ENCODE peak calls at places on chromosome 5, in nine cellular contexts. One of them, this sample, is unnamed.

GRCh38 chr5:28914302-28914701 is 1875.9 kb upstream of the CDH9 start:
- DNase-seq in germinal center: no peak
- DNase-seq in heart right ventricle: no peak
- DNase-seq in mesenchymal stem cell: no peak
- DNase-seq in skeletal muscle cell: no peak
- DNase-seq in left ventricle myocardium inferior: no peak
- DNase-seq in EL: no peak
- DNase-seq in activated naive CD8-positive, alpha-beta T cell treated with anti-CD3 and anti-CD28 coated beads, Interleukin-2, amount 50 U/mL, for 24 hours: no peak
- DNase-seq in NCI-H2081 treated with DMSO at 0.1 percent for 48 hours: peak
- DNase-seq in this sample: no peak

GRCh38 chr5:158606228-158606627 is 493.5 kb downstream of the EBF1 start:
- DNase-seq in left ventricle myocardium inferior: no peak
- DNase-seq in EL: peak
- DNase-seq in heart right ventricle: no peak
- DNase-seq in NCI-H2081 treated with DMSO at 0.1 percent for 48 hours: no peak
- DNase-seq in germinal center: no peak
- DNase-seq in mesenchymal stem cell: no peak
- DNase-seq in skeletal muscle cell: no peak
- DNase-seq in activated naive CD8-positive, alpha-beta T cell treated with anti-CD3 and anti-CD28 coated beads, Interleukin-2, amount 50 U/mL, for 24 hours: no peak
- DNase-seq in this sample: no peak

GRCh38 chr5:33337621-33337960 is 103.2 kb upstream of the TARS1 start:
- DNase-seq in heart right ventricle: no peak
- DNase-seq in left ventricle myocardium inferior: no peak
- DNase-seq in germinal center: no peak
- DNase-seq in NCI-H2081 treated with DMSO at 0.1 percent for 48 hours: no peak
- DNase-seq in EL: no peak
- DNase-seq in activated naive CD8-positive, alpha-beta T cell treated with anti-CD3 and anti-CD28 coated beads, Interleukin-2, amount 50 U/mL, for 24 hours: no peak
- DNase-seq in mesenchymal stem cell: no peak
- DNase-seq in skeletal muscle cell: peak
- DNase-seq in this sample: no peak

GRCh38 chr5:16784088-16784487 is 152.0 kb downstream of the MYO10 start:
- DNase-seq in mesenchymal stem cell: peak
- DNase-seq in heart right ventricle: no peak
- DNase-seq in skeletal muscle cell: peak
- DNase-seq in NCI-H2081 treated with DMSO at 0.1 percent for 48 hours: no peak
- DNase-seq in left ventricle myocardium inferior: no peak
- DNase-seq in germinal center: no peak
- DNase-seq in EL: peak
- DNase-seq in activated naive CD8-positive, alpha-beta T cell treated with anti-CD3 and anti-CD28 coated beads, Interleukin-2, amount 50 U/mL, for 24 hours: no peak
- DNase-seq in this sample: no peak

GRCh38 chr5:143355710-143356109 is 47.8 kb downstream of the NR3C1 start:
- DNase-seq in NCI-H2081 treated with DMSO at 0.1 percent for 48 hours: no peak
- DNase-seq in germinal center: no peak
- DNase-seq in mesenchymal stem cell: peak
- DNase-seq in EL: peak
- DNase-seq in activated naive CD8-positive, alpha-beta T cell treated with anti-CD3 and anti-CD28 coated beads, Interleukin-2, amount 50 U/mL, for 24 hours: peak
- DNase-seq in skeletal muscle cell: peak
- DNase-seq in left ventricle myocardium inferior: peak
- DNase-seq in heart right ventricle: peak
- DNase-seq in this sample: no peak

GRCh38 chr5:44809215-44809955 is 638 bp downstream of the MRPS30 start:
- DNase-seq in skeletal muscle cell: peak
- DNase-seq in activated naive CD8-positive, alpha-beta T cell treated with anti-CD3 and anti-CD28 coated beads, Interleukin-2, amount 50 U/mL, for 24 hours: peak
- DNase-seq in germinal center: peak
- DNase-seq in mesenchymal stem cell: peak
- DNase-seq in NCI-H2081 treated with DMSO at 0.1 percent for 48 hours: peak
- DNase-seq in left ventricle myocardium inferior: peak
- DNase-seq in heart right ventricle: peak
- DNase-seq in EL: peak
- DNase-seq in this sample: peak

GRCh38 chr5:80181618-80182211 is 74.1 kb downstream of the SERINC5 start:
- DNase-seq in EL: no peak
- DNase-seq in mesenchymal stem cell: no peak
- DNase-seq in NCI-H2081 treated with DMSO at 0.1 percent for 48 hours: no peak
- DNase-seq in activated naive CD8-positive, alpha-beta T cell treated with anti-CD3 and anti-CD28 coated beads, Interleukin-2, amount 50 U/mL, for 24 hours: no peak
- DNase-seq in skeletal muscle cell: no peak
- DNase-seq in heart right ventricle: no peak
- DNase-seq in germinal center: no peak
- DNase-seq in left ventricle myocardium inferior: no peak
- DNase-seq in this sample: no peak

GRCh38 chr5:50967388-50968039 is 301.1 kb downstream of the PARP8 start:
- DNase-seq in NCI-H2081 treated with DMSO at 0.1 percent for 48 hours: no peak
- DNase-seq in skeletal muscle cell: no peak
- DNase-seq in EL: peak
- DNase-seq in mesenchymal stem cell: peak
- DNase-seq in heart right ventricle: no peak
- DNase-seq in left ventricle myocardium inferior: no peak
- DNase-seq in germinal center: no peak
- DNase-seq in activated naive CD8-positive, alpha-beta T cell treated with anti-CD3 and anti-CD28 coated beads, Interleukin-2, amount 50 U/mL, for 24 hours: no peak
- DNase-seq in this sample: peak

GRCh38 chr5:175887463-175887862 is 16.1 kb downstream of the CPLX2 start:
- DNase-seq in mesenchymal stem cell: no peak
- DNase-seq in NCI-H2081 treated with DMSO at 0.1 percent for 48 hours: no peak
- DNase-seq in EL: no peak
- DNase-seq in germinal center: no peak
- DNase-seq in skeletal muscle cell: no peak
- DNase-seq in activated naive CD8-positive, alpha-beta T cell treated with anti-CD3 and anti-CD28 coated beads, Interleukin-2, amount 50 U/mL, for 24 hours: no peak
- DNase-seq in left ventricle myocardium inferior: no peak
- DNase-seq in heart right ventricle: no peak
- DNase-seq in this sample: no peak

GRCh38 chr5:175382171-175382570 is 61.8 kb downstream of the DRD1 start:
- DNase-seq in NCI-H2081 treated with DMSO at 0.1 percent for 48 hours: no peak
- DNase-seq in skeletal muscle cell: no peak
- DNase-seq in germinal center: no peak
- DNase-seq in heart right ventricle: no peak
- DNase-seq in activated naive CD8-positive, alpha-beta T cell treated with anti-CD3 and anti-CD28 coated beads, Interleukin-2, amount 50 U/mL, for 24 hours: no peak
- DNase-seq in mesenchymal stem cell: no peak
- DNase-seq in left ventricle myocardium inferior: no peak
- DNase-seq in EL: no peak
- DNase-seq in this sample: no peak

GRCh38 chr5:85646036-85646435 is 971.7 kb upstream of the COX7C start:
- DNase-seq in skeletal muscle cell: no peak
- DNase-seq in left ventricle myocardium inferior: no peak
- DNase-seq in mesenchymal stem cell: no peak
- DNase-seq in germinal center: no peak
- DNase-seq in heart right ventricle: no peak
- DNase-seq in NCI-H2081 treated with DMSO at 0.1 percent for 48 hours: no peak
- DNase-seq in activated naive CD8-positive, alpha-beta T cell treated with anti-CD3 and anti-CD28 coated beads, Interleukin-2, amount 50 U/mL, for 24 hours: no peak
- DNase-seq in EL: no peak
- DNase-seq in this sample: no peak

GRCh38 chr5:95281211-95281610 is 3.7 kb downstream of the MCTP1 start:
- DNase-seq in skeletal muscle cell: no peak
- DNase-seq in heart right ventricle: no peak
- DNase-seq in activated naive CD8-positive, alpha-beta T cell treated with anti-CD3 and anti-CD28 coated beads, Interleukin-2, amount 50 U/mL, for 24 hours: no peak
- DNase-seq in mesenchymal stem cell: peak
- DNase-seq in left ventricle myocardium inferior: no peak
- DNase-seq in NCI-H2081 treated with DMSO at 0.1 percent for 48 hours: no peak
- DNase-seq in EL: peak
- DNase-seq in germinal center: no peak
- DNase-seq in this sample: no peak

GRCh38 chr5:74367241-74367733 is 273.2 kb downstream of the ENC1 start:
- DNase-seq in skeletal muscle cell: no peak
- DNase-seq in heart right ventricle: no peak
- DNase-seq in EL: no peak
- DNase-seq in activated naive CD8-positive, alpha-beta T cell treated with anti-CD3 and anti-CD28 coated beads, Interleukin-2, amount 50 U/mL, for 24 hours: no peak
- DNase-seq in NCI-H2081 treated with DMSO at 0.1 percent for 48 hours: no peak
- DNase-seq in mesenchymal stem cell: no peak
- DNase-seq in germinal center: no peak
- DNase-seq in left ventricle myocardium inferior: peak
- DNase-seq in this sample: no peak

GRCh38 chr5:35852084-35852734 is 4.5 kb upstream of the IL7R start:
- DNase-seq in left ventricle myocardium inferior: no peak
- DNase-seq in NCI-H2081 treated with DMSO at 0.1 percent for 48 hours: no peak
- DNase-seq in germinal center: no peak
- DNase-seq in activated naive CD8-positive, alpha-beta T cell treated with anti-CD3 and anti-CD28 coated beads, Interleukin-2, amount 50 U/mL, for 24 hours: peak
- DNase-seq in EL: peak
- DNase-seq in heart right ventricle: no peak
- DNase-seq in skeletal muscle cell: no peak
- DNase-seq in mesenchymal stem cell: peak
- DNase-seq in this sample: no peak

GRCh38 chr5:67012241-67012640 is 184.4 kb downstream of the CD180 start:
- DNase-seq in germinal center: no peak
- DNase-seq in NCI-H2081 treated with DMSO at 0.1 percent for 48 hours: no peak
- DNase-seq in heart right ventricle: no peak
- DNase-seq in EL: no peak
- DNase-seq in left ventricle myocardium inferior: no peak
- DNase-seq in skeletal muscle cell: no peak
- DNase-seq in mesenchymal stem cell: no peak
- DNase-seq in activated naive CD8-positive, alpha-beta T cell treated with anti-CD3 and anti-CD28 coated beads, Interleukin-2, amount 50 U/mL, for 24 hours: no peak
- DNase-seq in this sample: no peak

GRCh38 chr5:74013222-74013621 is 387.2 kb downstream of the ARHGEF28 start:
- DNase-seq in germinal center: no peak
- DNase-seq in NCI-H2081 treated with DMSO at 0.1 percent for 48 hours: no peak
- DNase-seq in activated naive CD8-positive, alpha-beta T cell treated with anti-CD3 and anti-CD28 coated beads, Interleukin-2, amount 50 U/mL, for 24 hours: no peak
- DNase-seq in EL: no peak
- DNase-seq in mesenchymal stem cell: no peak
- DNase-seq in left ventricle myocardium inferior: no peak
- DNase-seq in skeletal muscle cell: no peak
- DNase-seq in heart right ventricle: no peak
- DNase-seq in this sample: no peak

GRCh38 chr5:73921746-73922145 is 295.8 kb downstream of the ARHGEF28 start:
- DNase-seq in germinal center: no peak
- DNase-seq in EL: no peak
- DNase-seq in NCI-H2081 treated with DMSO at 0.1 percent for 48 hours: no peak
- DNase-seq in left ventricle myocardium inferior: no peak
- DNase-seq in mesenchymal stem cell: no peak
- DNase-seq in skeletal muscle cell: no peak
- DNase-seq in heart right ventricle: no peak
- DNase-seq in activated naive CD8-positive, alpha-beta T cell treated with anti-CD3 and anti-CD28 coated beads, Interleukin-2, amount 50 U/mL, for 24 hours: no peak
- DNase-seq in this sample: no peak

GRCh38 chr5:95957804-95958203 is 3.8 kb downstream of the ELL2 start:
- DNase-seq in EL: no peak
- DNase-seq in skeletal muscle cell: no peak
- DNase-seq in NCI-H2081 treated with DMSO at 0.1 percent for 48 hours: no peak
- DNase-seq in activated naive CD8-positive, alpha-beta T cell treated with anti-CD3 and anti-CD28 coated beads, Interleukin-2, amount 50 U/mL, for 24 hours: no peak
- DNase-seq in germinal center: no peak
- DNase-seq in heart right ventricle: no peak
- DNase-seq in mesenchymal stem cell: no peak
- DNase-seq in left ventricle myocardium inferior: no peak
- DNase-seq in this sample: no peak

GRCh38 chr5:56352808-56353590 is 119.9 kb upstream of the ANKRD55 start:
- DNase-seq in heart right ventricle: no peak
- DNase-seq in EL: no peak
- DNase-seq in NCI-H2081 treated with DMSO at 0.1 percent for 48 hours: no peak
- DNase-seq in activated naive CD8-positive, alpha-beta T cell treated with anti-CD3 and anti-CD28 coated beads, Interleukin-2, amount 50 U/mL, for 24 hours: no peak
- DNase-seq in skeletal muscle cell: no peak
- DNase-seq in mesenchymal stem cell: no peak
- DNase-seq in left ventricle myocardium inferior: no peak
- DNase-seq in germinal center: no peak
- DNase-seq in this sample: no peak

GRCh38 chr5:74275204-74275992 is 365.1 kb downstream of the ENC1 start:
- DNase-seq in skeletal muscle cell: no peak
- DNase-seq in heart right ventricle: no peak
- DNase-seq in left ventricle myocardium inferior: no peak
- DNase-seq in activated naive CD8-positive, alpha-beta T cell treated with anti-CD3 and anti-CD28 coated beads, Interleukin-2, amount 50 U/mL, for 24 hours: no peak
- DNase-seq in NCI-H2081 treated with DMSO at 0.1 percent for 48 hours: no peak
- DNase-seq in mesenchymal stem cell: no peak
- DNase-seq in germinal center: no peak
- DNase-seq in EL: peak
- DNase-seq in this sample: no peak

GRCh38 chr5:150302301-150303069 is at the start of gene ARSI:
- DNase-seq in skeletal muscle cell: no peak
- DNase-seq in mesenchymal stem cell: peak
- DNase-seq in heart right ventricle: peak
- DNase-seq in activated naive CD8-positive, alpha-beta T cell treated with anti-CD3 and anti-CD28 coated beads, Interleukin-2, amount 50 U/mL, for 24 hours: no peak
- DNase-seq in germinal center: no peak
- DNase-seq in left ventricle myocardium inferior: peak
- DNase-seq in NCI-H2081 treated with DMSO at 0.1 percent for 48 hours: no peak
- DNase-seq in EL: peak
- DNase-seq in this sample: peak

GRCh38 chr5:114858964-114859363 is 310.7 kb downstream of the TRIM36 start:
- DNase-seq in activated naive CD8-positive, alpha-beta T cell treated with anti-CD3 and anti-CD28 coated beads, Interleukin-2, amount 50 U/mL, for 24 hours: no peak
- DNase-seq in NCI-H2081 treated with DMSO at 0.1 percent for 48 hours: no peak
- DNase-seq in heart right ventricle: no peak
- DNase-seq in skeletal muscle cell: no peak
- DNase-seq in germinal center: no peak
- DNase-seq in EL: no peak
- DNase-seq in left ventricle myocardium inferior: no peak
- DNase-seq in mesenchymal stem cell: no peak
- DNase-seq in this sample: no peak

GRCh38 chr5:69217732-69218568 is 16.7 kb upstream of the CDK7 start:
- DNase-seq in activated naive CD8-positive, alpha-beta T cell treated with anti-CD3 and anti-CD28 coated beads, Interleukin-2, amount 50 U/mL, for 24 hours: peak
- DNase-seq in NCI-H2081 treated with DMSO at 0.1 percent for 48 hours: peak
- DNase-seq in EL: peak
- DNase-seq in left ventricle myocardium inferior: peak
- DNase-seq in skeletal muscle cell: peak
- DNase-seq in mesenchymal stem cell: peak
- DNase-seq in germinal center: peak
- DNase-seq in heart right ventricle: peak
- DNase-seq in this sample: peak

GRCh38 chr5:35672995-35673394 is 55.3 kb downstream of the SPEF2 start:
- DNase-seq in EL: no peak
- DNase-seq in germinal center: no peak
- DNase-seq in left ventricle myocardium inferior: no peak
- DNase-seq in mesenchymal stem cell: peak
- DNase-seq in activated naive CD8-positive, alpha-beta T cell treated with anti-CD3 and anti-CD28 coated beads, Interleukin-2, amount 50 U/mL, for 24 hours: peak
- DNase-seq in skeletal muscle cell: no peak
- DNase-seq in NCI-H2081 treated with DMSO at 0.1 percent for 48 hours: no peak
- DNase-seq in heart right ventricle: peak
- DNase-seq in this sample: no peak

GRCh38 chr5:59276886-59277514 is 616.5 kb downstream of the PDE4D start:
- DNase-seq in EL: no peak
- DNase-seq in activated naive CD8-positive, alpha-beta T cell treated with anti-CD3 and anti-CD28 coated beads, Interleukin-2, amount 50 U/mL, for 24 hours: no peak
- DNase-seq in NCI-H2081 treated with DMSO at 0.1 percent for 48 hours: no peak
- DNase-seq in germinal center: no peak
- DNase-seq in left ventricle myocardium inferior: no peak
- DNase-seq in mesenchymal stem cell: peak
- DNase-seq in skeletal muscle cell: no peak
- DNase-seq in heart right ventricle: peak
- DNase-seq in this sample: no peak

GRCh38 chr5:127517110-127517479 is 345 bp upstream of the PRRC1 start:
- DNase-seq in activated naive CD8-positive, alpha-beta T cell treated with anti-CD3 and anti-CD28 coated beads, Interleukin-2, amount 50 U/mL, for 24 hours: no peak
- DNase-seq in germinal center: no peak
- DNase-seq in NCI-H2081 treated with DMSO at 0.1 percent for 48 hours: no peak
- DNase-seq in mesenchymal stem cell: no peak
- DNase-seq in left ventricle myocardium inferior: peak
- DNase-seq in skeletal muscle cell: no peak
- DNase-seq in heart right ventricle: no peak
- DNase-seq in EL: no peak
- DNase-seq in this sample: no peak

GRCh38 chr5:173789031-173789920 is 98.9 kb upstream of the CPEB4 start:
- DNase-seq in skeletal muscle cell: peak
- DNase-seq in NCI-H2081 treated with DMSO at 0.1 percent for 48 hours: no peak
- DNase-seq in left ventricle myocardium inferior: no peak
- DNase-seq in EL: peak
- DNase-seq in mesenchymal stem cell: peak
- DNase-seq in activated naive CD8-positive, alpha-beta T cell treated with anti-CD3 and anti-CD28 coated beads, Interleukin-2, amount 50 U/mL, for 24 hours: peak
- DNase-seq in heart right ventricle: no peak
- DNase-seq in germinal center: no peak
- DNase-seq in this sample: no peak

GRCh38 chr5:148343049-148343413 is 7.7 kb downstream of the SPINK9 start:
- DNase-seq in mesenchymal stem cell: no peak
- DNase-seq in activated naive CD8-positive, alpha-beta T cell treated with anti-CD3 and anti-CD28 coated beads, Interleukin-2, amount 50 U/mL, for 24 hours: no peak
- DNase-seq in germinal center: no peak
- DNase-seq in left ventricle myocardium inferior: no peak
- DNase-seq in heart right ventricle: no peak
- DNase-seq in NCI-H2081 treated with DMSO at 0.1 percent for 48 hours: no peak
- DNase-seq in skeletal muscle cell: no peak
- DNase-seq in EL: no peak
- DNase-seq in this sample: no peak

GRCh38 chr5:52983731-52984620 is 5.2 kb upstream of the ITGA2 start:
- DNase-seq in NCI-H2081 treated with DMSO at 0.1 percent for 48 hours: no peak
- DNase-seq in activated naive CD8-positive, alpha-beta T cell treated with anti-CD3 and anti-CD28 coated beads, Interleukin-2, amount 50 U/mL, for 24 hours: no peak
- DNase-seq in germinal center: no peak
- DNase-seq in heart right ventricle: no peak
- DNase-seq in mesenchymal stem cell: peak
- DNase-seq in left ventricle myocardium inferior: no peak
- DNase-seq in EL: no peak
- DNase-seq in skeletal muscle cell: no peak
- DNase-seq in this sample: no peak

GRCh38 chr5:72452515-72453259 is 54.5 kb downstream of the ZNF366 start:
- DNase-seq in mesenchymal stem cell: peak
- DNase-seq in left ventricle myocardium inferior: peak
- DNase-seq in NCI-H2081 treated with DMSO at 0.1 percent for 48 hours: no peak
- DNase-seq in EL: peak
- DNase-seq in heart right ventricle: peak
- DNase-seq in germinal center: no peak
- DNase-seq in skeletal muscle cell: peak
- DNase-seq in activated naive CD8-positive, alpha-beta T cell treated with anti-CD3 and anti-CD28 coated beads, Interleukin-2, amount 50 U/mL, for 24 hours: no peak
- DNase-seq in this sample: no peak

GRCh38 chr5:142976861-142977260 is 206.7 kb downstream of the ARHGAP26 start:
- DNase-seq in skeletal muscle cell: no peak
- DNase-seq in heart right ventricle: no peak
- DNase-seq in mesenchymal stem cell: peak
- DNase-seq in germinal center: no peak
- DNase-seq in EL: peak
- DNase-seq in left ventricle myocardium inferior: no peak
- DNase-seq in activated naive CD8-positive, alpha-beta T cell treated with anti-CD3 and anti-CD28 coated beads, Interleukin-2, amount 50 U/mL, for 24 hours: no peak
- DNase-seq in NCI-H2081 treated with DMSO at 0.1 percent for 48 hours: no peak
- DNase-seq in this sample: no peak

This sample was measured in glutamatergic neuron.